ENCODE peak calls at places on chromosomes 11 and 22, in ten cellular contexts. Z is GM06990; B is iPS DF 19.7; S is DMS153; P is NCI-H82; V is activated CD4-positive, alpha-beta T cell treated with anti-CD3 and anti-CD28 coated beads, Interleukin-2, amount 10 ng/mL, durations not matched to agents 7 days and 5 days; G is tibial nerve; R is activated T-cell treated with anti-CD3 and anti-CD28 coated beads, Interleukin-2, amount 50 U/mL, for 4 hours; O is right lobe of liver; W is brain microvascular endothelial cell. J is an unnamed sample.

GRCh38 chr11:57972013-57972367 is 51.7 kb upstream of the OR9Q1 start:
- DNase-seq in W (no peak), G (no peak), S (no peak), R (no peak), P (no peak), Z (no peak), V (no peak), O (no peak), B (no peak), J (no peak)

GRCh38 chr11:13126430-13126829 is 117.3 kb downstream of the RASSF10 start:
- DNase-seq in B (no peak), W (peak; percentile 93), Z (no peak), S (peak; percentile 94), G (no peak), P (no peak), V (no peak), R (no peak), O (no peak), J (no peak)

GRCh38 chr11:63553759-63554158 is 9.4 kb downstream of the PLAAT2 start:
- DNase-seq in S (no peak), V (peak; percentile 64), O (no peak), R (peak; percentile 44), W (no peak), G (no peak), P (no peak), Z (peak; percentile 67), B (no peak), J (peak; percentile 80)

GRCh38 chr11:47055534-47055933 is 119.0 kb downstream of the CSTPP1 start:
- DNase-seq in S (no peak), B (no peak), P (no peak), V (no peak), O (no peak), R (no peak), W (no peak), G (no peak), Z (no peak), J (no peak)

GRCh38 chr11:59918494-59918893 is 19.7 kb upstream of the OOSP1 start:
- DNase-seq in P (no peak), Z (no peak), R (no peak), G (no peak), W (peak; percentile 43), O (no peak), S (no peak), B (no peak), V (no peak), J (no peak)

GRCh38 chr11:19307498-19307897 is 66.8 kb upstream of the E2F8 start:
- DNase-seq in S (no peak), Z (no peak), W (no peak), R (no peak), G (no peak), V (no peak), B (no peak), O (no peak), P (peak; percentile 3), J (no peak)

GRCh38 chr22:32847067-32847491 is 45.6 kb downstream of the TIMP3 start:
- DNase-seq in O (no peak), V (no peak), R (no peak), B (no peak), P (no peak), G (no peak), S (no peak), W (no peak), Z (no peak), J (no peak)

GRCh38 chr11:11845551-11845950 is 3.8 kb downstream of the USP47 start:
- DNase-seq in P (no peak), W (peak; percentile 23), R (no peak), O (no peak), G (no peak), B (no peak), Z (no peak), V (no peak), S (no peak), J (no peak)

GRCh38 chr11:76670475-76671235 is at the start of gene LRRC32:
- DNase-seq in B (no peak), O (peak; percentile 64), W (no peak), V (no peak), G (peak; percentile 34), R (peak; percentile 23), S (no peak), P (peak; percentile 22), Z (peak; percentile 69), J (no peak)

GRCh38 chr11:12157241-12157661 is 46.9 kb downstream of the MICAL2 start:
- DNase-seq in O (no peak), V (peak; percentile 34), R (no peak), G (no peak), S (no peak), Z (no peak), P (no peak), B (no peak), W (no peak), J (no peak)

GRCh38 chr11:64299847-64300648 is at the start of gene CATSPERZ:
- DNase-seq in S (no peak), Z (peak; percentile 9), P (no peak), R (no peak), B (no peak), V (peak; percentile 20), G (no peak), W (no peak), O (no peak), J (no peak)

GRCh38 chr11:75814369-75814685 is 683 bp upstream of the UVRAG start:
- DNase-seq in R (no peak), S (peak; percentile 85), V (no peak), B (no peak), Z (no peak), G (no peak), O (no peak), P (no peak), W (no peak), J (no peak)

GRCh38 chr11:16979708-16980622 is 34.2 kb downstream of the PLEKHA7 start:
- DNase-seq in W (no peak), B (no peak), V (no peak), S (no peak), G (no peak), O (no peak), Z (no peak), R (no peak), P (peak; percentile 71), J (no peak)

GRCh38 chr11:36372101-36372767 is 76.1 kb downstream of the PRR5L start:
- DNase-seq in W (peak; percentile 49), R (no peak), V (no peak), G (no peak), S (no peak), O (no peak), B (no peak), P (no peak), Z (no peak), J (no peak)

J was measured in natural killer cell treated with Interleukin-12 subunit alpha and Interleukin-12 subunit beta and Interleukin-15 and Interleukin-18, amount 100 ng/mL, for 72 hours.